ENCODE peak calls at places on chromosome 9, in five cellular contexts. Y is AG10803; H is NCI-H2081 treated with DMSO at 0.1 percent for 48 hours; T is progenitor cell of endocrine pancreas; Z is effector memory CD8-positive, alpha-beta T cell. D is an unnamed sample.
A peak's percentile ranks its signal among the peaks of the same experiment; 100 is the strongest.

GRCh38 chr9:132163457-132163875 is 1.6 kb downstream of the NTNG2 start:
- DNase-seq in T (no peak), Y (peak; percentile 13), H (no peak), Z (no peak), D (no peak)

GRCh38 chr9:118609355-118610044 is 759.7 kb downstream of the BRINP1 start:
- DNase-seq in Y (peak; percentile 90), H (no peak), T (no peak), Z (no peak), D (no peak)

GRCh38 chr9:35548571-35548970 is 56.5 kb upstream of the TESK1 start:
- DNase-seq in Y (no peak), Z (no peak), T (no peak), H (no peak), D (no peak)

GRCh38 chr9:94918038-94918753 is 191.7 kb downstream of the AOPEP start:
- DNase-seq in H (no peak), Y (no peak), T (no peak), Z (peak; percentile 19), D (no peak)

GRCh38 chr9:107703651-107704050 is 214.1 kb upstream of the KLF4 start:
- DNase-seq in H (no peak), Y (no peak), Z (no peak), T (no peak), D (no peak)

GRCh38 chr9:96040591-96041461 is 165.3 kb downstream of the ERCC6L2 start:
- DNase-seq in T (no peak), H (no peak), Y (no peak), Z (no peak), D (no peak)

GRCh38 chr9:127817881-127818434 is 15.3 kb downstream of the FPGS start:
- DNase-seq in Y (no peak), T (no peak), Z (no peak), H (no peak), D (no peak)

GRCh38 chr9:87494970-87495471 is 2.6 kb upstream of the DAPK1 start:
- DNase-seq in Z (no peak), T (no peak), H (no peak), Y (no peak), D (no peak)

GRCh38 chr9:85402541-85402940 is 339.2 kb downstream of the AGTPBP1 start:
- DNase-seq in H (no peak), Z (no peak), Y (no peak), T (no peak), D (no peak)

GRCh38 chr9:20604561-20604960 is 17.7 kb downstream of the MLLT3 start:
- DNase-seq in H (no peak), Z (no peak), Y (no peak), T (no peak), D (no peak)

GRCh38 chr9:37996050-37996811 is 72.8 kb downstream of the SHB start:
- DNase-seq in Y (no peak), H (no peak), Z (no peak), T (no peak), D (no peak)

GRCh38 chr9:74499770-74500583 is 2.8 kb downstream of the RORB start:
- DNase-seq in T (no peak), Z (no peak), H (no peak), Y (no peak), D (no peak)

GRCh38 chr9:108142504-108143201 is 653.1 kb upstream of the KLF4 start:
- DNase-seq in T (no peak), Z (no peak), Y (peak; percentile 98), H (no peak), D (no peak)

GRCh38 chr9:14868772-14869583 is 41.2 kb downstream of the FREM1 start:
- DNase-seq in Y (no peak), T (no peak), H (no peak), Z (no peak), D (no peak)

GRCh38 chr9:96294146-96294545 is 7.8 kb downstream of the HSD17B3 start:
- DNase-seq in Y (no peak), T (no peak), H (no peak), Z (no peak), D (no peak)

GRCh38 chr9:113508111-113508749 is 44.7 kb downstream of the RGS3 start:
- DNase-seq in H (no peak), T (no peak), Z (no peak), Y (no peak), D (no peak)

GRCh38 chr9:134698587-134699342 is 57.2 kb downstream of the COL5A1 start:
- DNase-seq in Z (peak; percentile 7), Y (peak; percentile 39), T (peak; percentile 77), H (no peak), D (peak; percentile 96)

GRCh38 chr9:17882801-17883200 is 303.9 kb downstream of the SH3GL2 start:
- DNase-seq in Z (no peak), Y (no peak), T (no peak), H (no peak), D (no peak)

GRCh38 chr9:76087978-76088377 is 197.5 kb downstream of the PCSK5 start:
- DNase-seq in Y (no peak), Z (no peak), H (no peak), T (no peak), D (no peak)

GRCh38 chr9:34741628-34742027 is 31.7 kb upstream of the CCL21 start:
- DNase-seq in T (no peak), Y (no peak), Z (no peak), H (no peak), D (no peak)

D was measured in 8988T.